ENCODE peak calls at places on chromosomes 2 and 18, in eight cellular contexts. A, L, F, X, J, N, M and V are unnamed samples.
A peak's percentile ranks its signal among the peaks of the same experiment; 100 is the strongest.

GRCh38 chr2:64453710-64454315 is at the start of gene LGALSL:
- DNase-seq in A (peak; percentile 74), L (peak; percentile 69), F (peak; percentile 79), X (peak; percentile 71), J (peak; percentile 91), N (peak; percentile 12), M (peak; percentile 77), V (peak; percentile 1)

GRCh38 chr2:74540291-74540690 is 10.6 kb downstream of the HTRA2 start:
- DNase-seq in A (peak; percentile 76), L (no peak), F (peak; percentile 66), X (no peak), J (no peak), N (no peak), M (no peak), V (no peak)

GRCh38 chr18:12948055-12948804 is 419 bp downstream of the SEH1L start:
- DNase-seq in A (peak; percentile 96), L (peak; percentile 96), F (peak; percentile 95), X (peak; percentile 93), J (peak; percentile 98), N (peak; percentile 98), M (peak; percentile 97), V (peak; percentile 98)

GRCh38 chr2:120915670-120916069 is 180.0 kb downstream of the GLI2 start:
- DNase-seq in A (no peak), L (no peak), F (no peak), X (no peak), J (no peak), N (no peak), M (no peak), V (no peak)

GRCh38 chr2:112150851-112151250 is 12.7 kb downstream of the FBLN7 start:
- DNase-seq in A (no peak), L (no peak), F (no peak), X (no peak), J (no peak), N (no peak), M (no peak), V (no peak)

GRCh38 chr2:155947069-155947468 is 385.5 kb downstream of the NR4A2 start:
- DNase-seq in A (no peak), L (no peak), F (no peak), X (no peak), J (no peak), N (no peak), M (no peak), V (no peak)

GRCh38 chr2:239598011-239598731 is 197.4 kb upstream of the HDAC4 start:
- DNase-seq in A (no peak), L (no peak), F (no peak), X (no peak), J (peak; percentile 29), N (no peak), M (peak; percentile 19), V (no peak)

GRCh38 chr2:195016821-195017220 is 640.2 kb upstream of the SLC39A10 start:
- DNase-seq in A (no peak), L (no peak), F (no peak), X (no peak), J (no peak), N (no peak), M (no peak), V (no peak)

GRCh38 chr18:7147399-7147798 is 29.8 kb upstream of the LAMA1 start:
- DNase-seq in A (no peak), L (no peak), F (no peak), X (no peak), J (no peak), N (no peak), M (no peak), V (no peak)

GRCh38 chr2:102080451-102081054 is 62.0 kb upstream of the IL1R1 start:
- DNase-seq in A (no peak), L (no peak), F (no peak), X (peak; percentile 72), J (no peak), N (no peak), M (no peak), V (no peak)

GRCh38 chr2:231410293-231411004 is 14.9 kb downstream of the B3GNT7 start:
- DNase-seq in A (no peak), L (no peak), F (no peak), X (no peak), J (no peak), N (no peak), M (no peak), V (no peak)

GRCh38 chr2:86014493-86014892 is 91.2 kb downstream of the POLR1A start:
- DNase-seq in A (no peak), L (no peak), F (no peak), X (no peak), J (no peak), N (no peak), M (peak; percentile 9), V (no peak)

GRCh38 chr18:67217551-67218166 is 298.9 kb downstream of the DSEL start:
- DNase-seq in A (peak; percentile 46), L (peak; percentile 49), F (no peak), X (peak; percentile 39), J (no peak), N (peak; percentile 56), M (no peak), V (peak; percentile 56)

GRCh38 chr18:28086530-28087172 is 90.3 kb downstream of the CDH2 start:
- DNase-seq in A (no peak), L (no peak), F (no peak), X (peak; percentile 49), J (no peak), N (no peak), M (no peak), V (no peak)

GRCh38 chr2:230925879-230926765 is 1.1 kb upstream of the GPR55 start:
- DNase-seq in A (no peak), L (peak; percentile 15), F (no peak), X (peak; percentile 70), J (no peak), N (no peak), M (no peak), V (no peak)

GRCh38 chr2:1488851-1489250 is 75.6 kb downstream of the TPO start:
- DNase-seq in A (no peak), L (no peak), F (no peak), X (no peak), J (no peak), N (no peak), M (no peak), V (no peak)

GRCh38 chr2:109128466-109129355 is at the start of gene SH3RF3:
- DNase-seq in A (peak; percentile 57), L (peak; percentile 52), F (peak; percentile 70), X (peak; percentile 65), J (peak; percentile 66), N (peak; percentile 26), M (no peak), V (no peak)

GRCh38 chr2:205675861-205676516 is 6.3 kb upstream of the NRP2 start:
- DNase-seq in A (no peak), L (peak; percentile 16), F (no peak), X (peak; percentile 63), J (no peak), N (no peak), M (no peak), V (peak; percentile 26)

GRCh38 chr2:105235388-105236059 is 6.0 kb upstream of the GPR45 start:
- DNase-seq in A (peak; percentile 79), L (peak; percentile 74), F (peak; percentile 63), X (peak; percentile 57), J (peak; percentile 63), N (peak; percentile 64), M (no peak), V (peak; percentile 29)

GRCh38 chr2:145158051-145158586 is 638.2 kb upstream of the ZEB2 start:
- DNase-seq in A (peak; percentile 75), L (no peak), F (peak; percentile 50), X (peak; percentile 60), J (peak; percentile 53), N (no peak), M (no peak), V (no peak)

GRCh38 chr2:99637157-99637697 is 147.4 kb upstream of the REV1 start:
- DNase-seq in A (no peak), L (no peak), F (no peak), X (no peak), J (no peak), N (no peak), M (no peak), V (no peak)
- H3K4me1 ChIP-seq in A (peaks cover 19% of the 10 kb centered on the region), L (no peaks in the 10 kb centered on the region), F (peaks cover 24% of the 10 kb centered on the region), X (no peaks in the 10 kb centered on the region), J (no peaks in the 10 kb centered on the region), N (no peaks in the 10 kb centered on the region), M (no peaks in the 10 kb centered on the region), V (no peaks in the 10 kb centered on the region)

GRCh38 chr2:118148133-118148532 is 59.9 kb downstream of the INSIG2 start:
- DNase-seq in A (no peak), L (no peak), F (no peak), X (no peak), J (no peak), N (no peak), M (no peak), V (no peak)
- H3K4me3 ChIP-seq in A (no peak overlapping the region), L (no peak overlapping the region), F (no peak overlapping the region), X (no peak overlapping the region), J (no peak overlapping the region), N (no peak overlapping the region), M (no peak overlapping the region), V (no peak overlapping the region)

GRCh38 chr18:79897940-79898625 is 53.4 kb downstream of the SLC66A2 start:
- DNase-seq in A (peak; percentile 10), L (no peak), F (no peak), X (no peak), J (no peak), N (no peak), M (no peak), V (no peak)

GRCh38 chr18:79900610-79901570 is 50.6 kb downstream of the SLC66A2 start:
- DNase-seq in A (peak; percentile 14), L (no peak), F (no peak), X (no peak), J (no peak), N (peak; percentile 5), M (peak; percentile 43), V (no peak)

GRCh38 chr18:79898952-79899608 is 52.4 kb downstream of the SLC66A2 start:
- DNase-seq in A (no peak), L (no peak), F (no peak), X (no peak), J (peak; percentile 45), N (no peak), M (peak; percentile 49), V (no peak)

GRCh38 chr18:79901665-79902064 is 49.8 kb downstream of the SLC66A2 start:
- DNase-seq in A (peak; percentile 11), L (no peak), F (no peak), X (no peak), J (no peak), N (peak; percentile 5), M (no peak), V (no peak)

GRCh38 chr18:79899609-79900435 is 51.6 kb downstream of the SLC66A2 start:
- DNase-seq in A (no peak), L (no peak), F (no peak), X (no peak), J (no peak), N (peak; percentile 7), M (peak; percentile 45), V (no peak)
- H3K9me3 ChIP-seq in A (peaks cover 9% of the 10 kb centered on the region), L (no peaks in the 10 kb centered on the region), F (no peaks in the 10 kb centered on the region), X (peaks cover 57% of the 10 kb centered on the region), J (peaks cover 57% of the 10 kb centered on the region), N (peaks cover 3% of the 10 kb centered on the region), M (peaks cover 21% of the 10 kb centered on the region), V (peaks cover 5% of the 10 kb centered on the region)

GRCh38 chr18:46672062-46672970 is 15.3 kb upstream of the LOXHD1 start:
- DNase-seq in A (no peak), L (peak; percentile 72), F (no peak), X (no peak), J (no peak), N (no peak), M (no peak), V (no peak)
- H3K4me1 ChIP-seq in A (no peaks in the 10 kb centered on the region), L (peaks cover 4% of the 10 kb centered on the region), F (no peaks in the 10 kb centered on the region), X (no peaks in the 10 kb centered on the region), J (no peaks in the 10 kb centered on the region), N (peaks cover 14% of the 10 kb centered on the region), M (no peaks in the 10 kb centered on the region), V (peaks cover 13% of the 10 kb centered on the region)

GRCh38 chr2:203019142-203019541 is 4.5 kb downstream of the NBEAL1 start:
- DNase-seq in A (no peak), L (no peak), F (no peak), X (no peak), J (no peak), N (no peak), M (no peak), V (no peak)
- H3K4me3 ChIP-seq in A (peak overlapping the region; percentile 91), L (no peak overlapping the region), F (peak overlapping the region; percentile 85), X (peak overlapping the region; percentile 31), J (no peak overlapping the region), N (no peak overlapping the region), M (no peak overlapping the region), V (no peak overlapping the region)